ENCODE peak calls at places on chromosomes 16 and 17, in ten cellular contexts. U, E, K, V, I, O, Z, D, X and J are unnamed samples.

GRCh38 chr16:87068316-87068715 is 248.9 kb downstream of the C16orf95 start:
- DNase-seq in U (no peak), E (no peak), K (no peak), X (no peak), D (no peak), O (no peak), Z (no peak), V (no peak), I (no peak), J (no peak)

GRCh38 chr17:50506298-50506697 is 1.9 kb upstream of the MYCBPAP start:
- DNase-seq in O (no peak), U (no peak), E (no peak), X (no peak), Z (no peak), V (no peak), K (no peak), I (no peak), D (peak), J (no peak)

GRCh38 chr16:46996952-46997458 is 23.5 kb upstream of the DNAJA2 start:
- DNase-seq in I (no peak), U (no peak), D (no peak), V (no peak), Z (no peak), E (no peak), O (no peak), X (no peak), K (no peak), J (no peak)

GRCh38 chr17:18270046-18270850 is 9.8 kb downstream of the MIEF2 start:
- DNase-seq in D (peak), O (no peak), Z (no peak), E (no peak), X (no peak), U (no peak), I (no peak), K (no peak), V (no peak), J (no peak)

GRCh38 chr16:9677301-9677653 is 505.0 kb downstream of the GRIN2A start:
- DNase-seq in Z (no peak), X (no peak), K (no peak), O (no peak), E (no peak), U (no peak), V (no peak), I (no peak), D (no peak), J (no peak)

GRCh38 chr17:51718945-51719344 is 439.6 kb downstream of the CA10 start:
- DNase-seq in U (no peak), O (no peak), X (no peak), K (no peak), E (no peak), D (no peak), Z (no peak), I (no peak), V (no peak), J (no peak)

GRCh38 chr17:46772013-46772878 is 46.2 kb downstream of the WNT3 start:
- DNase-seq in I (peak), X (no peak), V (peak), D (peak), O (no peak), K (no peak), U (peak), E (no peak), Z (no peak), J (no peak)

GRCh38 chr17:66165537-66166123 is 26.3 kb downstream of the CEP112 start:
- DNase-seq in V (no peak), K (peak), Z (no peak), O (no peak), I (peak), U (no peak), X (peak), E (no peak), D (peak), J (peak)

GRCh38 chr17:64240741-64241347 is 22.2 kb downstream of the TEX2 start:
- DNase-seq in V (no peak), U (peak), X (peak), I (no peak), E (no peak), Z (peak), O (peak), D (no peak), K (peak), J (peak)

GRCh38 chr17:78408476-78409020 is 30.1 kb downstream of the PGS1 start:
- DNase-seq in K (no peak), U (no peak), O (no peak), X (no peak), E (no peak), Z (no peak), I (peak), V (no peak), D (peak), J (no peak)

GRCh38 chr17:29659155-29659554 is 36.4 kb upstream of the CORO6 start:
- DNase-seq in X (no peak), E (no peak), D (no peak), V (no peak), O (no peak), Z (no peak), U (no peak), I (no peak), K (no peak), J (no peak)

GRCh38 chr16:81946206-81946605 is 65.1 kb downstream of the SDR42E1 start:
- DNase-seq in U (no peak), K (peak), Z (no peak), O (no peak), E (no peak), D (no peak), V (no peak), X (peak), I (no peak), J (peak)

GRCh38 chr17:70521821-70522256 is 352.5 kb downstream of the KCNJ2 start:
- DNase-seq in K (no peak), U (peak), V (peak), Z (peak), O (peak), I (no peak), D (no peak), X (peak), E (no peak), J (peak)

GRCh38 chr16:84933774-84934571 is 77.4 kb downstream of the ZDHHC7 start:
- DNase-seq in I (no peak), K (no peak), E (no peak), O (no peak), X (no peak), Z (peak), V (peak), U (peak), D (peak), J (no peak)

GRCh38 chr16:86975445-86975844 is 341.7 kb downstream of the C16orf95 start:
- DNase-seq in O (no peak), D (peak), K (no peak), Z (no peak), X (peak), E (no peak), V (no peak), I (peak), U (no peak), J (peak)

GRCh38 chr17:35291802-35292201 is 48.9 kb downstream of the SLFN5 start:
- DNase-seq in I (no peak), K (peak), E (no peak), U (no peak), O (no peak), D (no peak), V (no peak), X (peak), Z (no peak), J (no peak)

GRCh38 chr16:1446296-1447080 is 2.1 kb upstream of the CCDC154 start:
- DNase-seq in O (no peak), X (no peak), K (no peak), I (no peak), U (no peak), D (no peak), E (no peak), Z (no peak), V (no peak), J (no peak)

GRCh38 chr16:14531613-14532012 is 98.4 kb downstream of the PARN start:
- DNase-seq in K (no peak), D (no peak), X (no peak), I (no peak), E (no peak), O (no peak), U (no peak), V (no peak), Z (no peak), J (no peak)

GRCh38 chr17:9324864-9325263 is 250.8 kb downstream of the STX8 start:
- DNase-seq in I (no peak), E (no peak), D (no peak), Z (no peak), K (no peak), X (no peak), O (peak), V (peak), U (no peak), J (no peak)

GRCh38 chr16:81366316-81366932 is 51.7 kb downstream of the GAN start:
- DNase-seq in D (peak), I (peak), E (no peak), K (peak), X (peak), Z (no peak), V (no peak), U (no peak), O (no peak), J (peak)

GRCh38 chr17:28725166-28725659 is 820 bp downstream of the TLCD1 start:
- DNase-seq in X (peak), Z (no peak), U (no peak), O (no peak), D (peak), V (no peak), I (no peak), K (no peak), E (no peak), J (no peak)

GRCh38 chr17:41738077-41738800 is 3.8 kb upstream of the HAP1 start:
- DNase-seq in U (peak), X (peak), I (peak), E (peak), D (peak), K (peak), O (peak), Z (peak), V (peak), J (peak)

GRCh38 chr17:81503619-81504018 is 9.0 kb downstream of the ACTG1 start:
- DNase-seq in Z (no peak), E (no peak), U (no peak), D (no peak), K (no peak), V (no peak), I (no peak), O (no peak), X (no peak), J (no peak)

GRCh38 chr17:38685485-38685884 is 10.7 kb upstream of the EPOP start:
- DNase-seq in O (no peak), I (no peak), K (no peak), Z (no peak), D (no peak), U (peak), V (no peak), X (no peak), E (no peak), J (no peak)

GRCh38 chr17:55458287-55458900 is 36.8 kb upstream of the MMD start:
- DNase-seq in E (peak), U (no peak), Z (no peak), X (no peak), V (no peak), D (no peak), O (no peak), K (no peak), I (no peak), J (no peak)

GRCh38 chr17:42456223-42457106 is 2.2 kb upstream of the ATP6V0A1 start:
- DNase-seq in D (peak), K (peak), V (no peak), Z (no peak), U (no peak), O (no peak), E (peak), X (no peak), I (no peak), J (peak)

GRCh38 chr16:86259499-86259898 is 250.8 kb upstream of the FOXF1 start:
- DNase-seq in I (no peak), D (no peak), E (no peak), K (no peak), O (no peak), V (no peak), X (no peak), Z (no peak), U (no peak), J (no peak)

GRCh38 chr17:54021418-54021817 is 198.7 kb downstream of the KIF2B start:
- DNase-seq in X (no peak), O (no peak), U (no peak), D (no peak), E (no peak), I (no peak), V (no peak), Z (no peak), K (no peak), J (no peak)

GRCh38 chr17:77329741-77330531 is 189.2 kb downstream of the SEC14L1 start:
- DNase-seq in I (no peak), U (no peak), V (peak), X (no peak), O (no peak), E (no peak), K (no peak), D (peak), Z (peak), J (no peak)

GRCh38 chr17:35065880-35066279 is 2.4 kb upstream of the RFFL start:
- DNase-seq in K (no peak), E (no peak), O (no peak), D (no peak), X (no peak), V (no peak), I (no peak), Z (no peak), U (no peak), J (no peak)

GRCh38 chr16:85401917-85402766 is 211.0 kb upstream of the GSE1 start:
- DNase-seq in X (no peak), U (peak), E (no peak), O (no peak), D (no peak), K (no peak), Z (no peak), I (no peak), V (peak), J (no peak)

GRCh38 chr17:5584971-5585794 is 874 bp upstream of the NLRP1 start:
- DNase-seq in O (no peak), E (no peak), Z (no peak), X (no peak), K (peak), D (peak), I (no peak), U (peak), V (no peak), J (peak)
- H3K4me3 ChIP-seq in O (no peak), E (peak), Z (peak), X (no peak), K (no peak), D (peak), I (no peak), U (peak), V (no peak), J (no peak)

GRCh38 chr17:15343749-15344148 is 2.4 kb upstream of the TEKT3 start:
- DNase-seq in Z (no peak), O (no peak), V (no peak), X (peak), E (no peak), I (no peak), K (no peak), D (peak), U (no peak), J (peak)

GRCh38 chr17:15340966-15341365 is 431 bp downstream of the TEKT3 start:
- DNase-seq in X (no peak), K (no peak), V (no peak), D (no peak), Z (no peak), I (peak), U (no peak), E (no peak), O (no peak), J (no peak)

GRCh38 chr17:15341385-15341849 is at the start of gene TEKT3:
- DNase-seq in D (peak), I (peak), Z (peak), O (peak), V (peak), U (peak), E (peak), X (peak), K (no peak), J (peak)

GRCh38 chr17:15342460-15342859 is 1.1 kb upstream of the TEKT3 start:
- DNase-seq in O (no peak), Z (no peak), U (no peak), E (no peak), D (peak), X (peak), V (no peak), I (no peak), K (no peak), J (no peak)

DNA sequence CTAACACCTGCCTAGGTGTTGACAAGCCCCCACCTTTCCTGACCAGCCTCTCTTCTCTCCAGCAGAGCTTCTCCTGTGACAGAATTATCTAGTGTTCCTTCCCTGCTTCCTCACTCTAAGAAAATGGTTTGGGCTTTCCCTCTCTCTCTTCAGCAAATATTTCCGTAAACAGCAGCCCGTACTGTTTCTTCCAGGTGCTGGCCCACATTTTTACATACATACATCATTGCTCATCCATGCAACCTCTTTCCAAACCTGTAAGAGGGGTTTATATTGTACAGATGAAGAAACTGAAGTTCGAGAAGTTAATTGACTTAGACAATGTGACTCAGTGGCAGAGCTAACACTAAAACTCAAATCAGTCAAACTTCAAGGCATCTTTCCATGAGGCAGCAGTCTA is 569 bp upstream of the TEKT3 start:
- DNase-seq in D (no peak), E (no peak), U (no peak), X (no peak), Z (no peak), K (no peak), V (no peak), I (no peak), O (no peak), J (no peak)
- H3K4me3 ChIP-seq in D (peak), E (no peak), U (peak), X (peak), Z (peak), K (no peak), V (no peak), I (peak), O (no peak), J (peak)

GRCh38 chr17:36722903-36723263 is 121.5 kb downstream of the MRM1 start:
- DNase-seq in E (no peak), U (no peak), V (no peak), I (no peak), X (no peak), Z (no peak), K (no peak), O (no peak), D (no peak), J (no peak)
- H3K4me3 ChIP-seq in E (peak), U (peak), V (no peak), I (peak), X (no peak), Z (no peak), K (no peak), O (no peak), D (no peak), J (no peak)

DNA sequence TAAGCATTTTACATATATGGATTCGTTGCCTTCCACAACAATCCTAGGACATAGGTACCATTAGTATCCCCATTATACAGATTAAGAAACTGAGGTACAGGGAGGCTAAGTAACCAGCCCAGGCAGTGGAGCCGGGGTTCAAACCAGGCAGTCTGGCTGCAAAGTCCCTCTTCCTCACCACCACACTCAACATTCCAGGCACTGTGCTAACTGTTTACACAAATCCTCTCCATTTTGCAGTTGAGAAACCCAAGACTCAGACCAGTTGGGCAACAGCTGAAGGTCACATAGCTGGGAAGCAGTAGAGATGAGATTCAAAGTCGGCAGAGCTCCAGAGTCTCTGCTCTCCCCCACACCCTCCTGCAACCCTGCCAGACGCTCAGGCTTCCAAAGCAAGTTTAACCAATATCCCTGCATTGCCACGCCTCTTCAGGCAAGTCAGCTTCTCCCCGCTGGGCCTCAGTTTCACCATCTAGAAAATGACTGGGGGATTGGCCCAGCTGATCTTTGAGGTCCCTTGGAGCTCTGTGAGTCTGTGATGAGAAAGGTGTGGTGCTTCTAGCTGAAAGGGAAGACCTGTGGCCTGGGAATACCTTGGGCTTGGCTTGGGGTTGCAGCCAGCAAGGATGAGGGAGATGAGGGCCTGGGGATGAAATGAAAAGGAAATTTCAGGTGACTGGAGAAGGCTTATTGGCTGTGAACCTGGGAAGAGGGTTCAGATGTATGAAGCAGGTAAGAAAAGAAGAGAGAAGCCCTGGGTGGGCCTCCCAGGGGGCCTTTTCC is 14.0 kb downstream of the CCR7 start:
- DNase-seq in D (peak), Z (peak), O (peak), I (no peak), U (peak), E (no peak), K (peak), X (peak), V (peak), J (peak)
- H3K4me3 ChIP-seq in D (peak), Z (no peak), O (no peak), I (no peak), U (no peak), E (no peak), K (no peak), X (no peak), V (no peak), J (peak)

GRCh38 chr16:54936979-54937672 is 6.5 kb downstream of the IRX5 start:
- DNase-seq in U (no peak), D (peak), K (no peak), E (peak), O (peak), X (no peak), Z (peak), I (peak), V (no peak), J (no peak)

GRCh38 chr16:54934536-54935410 is 4.1 kb downstream of the IRX5 start:
- DNase-seq in I (peak), O (peak), E (no peak), D (peak), Z (peak), K (peak), U (no peak), X (no peak), V (no peak), J (no peak)

GRCh38 chr16:54933281-54934150 is 2.9 kb downstream of the IRX5 start:
- DNase-seq in O (no peak), I (peak), V (no peak), D (peak), X (no peak), E (no peak), Z (no peak), U (no peak), K (no peak), J (no peak)

GRCh38 chr16:54936086-54936978 is 5.7 kb downstream of the IRX5 start:
- DNase-seq in K (no peak), X (no peak), V (no peak), D (peak), U (no peak), I (peak), E (no peak), Z (peak), O (no peak), J (no peak)

GRCh38 chr16:54935411-54936085 is 4.9 kb downstream of the IRX5 start:
- DNase-seq in E (no peak), X (no peak), U (no peak), Z (no peak), V (no peak), O (no peak), K (no peak), I (no peak), D (peak), J (no peak)
- H3K4me3 ChIP-seq in E (no peak), X (no peak), U (peak), Z (peak), V (no peak), O (no peak), K (peak), I (peak), D (peak), J (peak)

GRCh38 chr17:58248955-58249269 is 10.5 kb downstream of the LPO start:
- DNase-seq in D (no peak), Z (no peak), K (no peak), V (no peak), I (no peak), U (no peak), X (no peak), O (no peak), E (no peak), J (no peak)
- H3K4me3 ChIP-seq in D (peak), Z (no peak), K (peak), V (no peak), I (peak), U (peak), X (peak), O (no peak), E (no peak), J (peak)

DNA sequence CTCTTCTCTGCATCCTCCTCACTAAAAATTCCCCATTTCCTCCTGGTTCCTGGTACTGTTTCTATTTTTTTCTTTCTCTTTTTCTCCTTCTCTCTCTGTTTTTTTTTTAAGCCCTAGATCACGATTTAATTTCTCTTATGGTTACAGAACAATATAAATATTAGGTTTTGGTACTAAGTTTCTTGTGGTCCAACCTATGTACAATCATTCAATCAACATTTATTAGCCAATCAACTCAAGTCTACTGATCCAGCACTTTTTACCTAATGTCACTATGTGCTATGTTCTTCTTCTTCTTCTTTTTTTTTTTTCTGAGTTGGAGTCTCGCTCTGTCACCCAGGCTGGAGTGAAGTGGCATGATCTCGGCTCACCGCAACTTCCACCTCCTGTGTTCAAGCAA is 12.6 kb downstream of the RTN4RL1 start:
- DNase-seq in O (no peak), K (no peak), I (no peak), V (no peak), E (no peak), D (no peak), X (no peak), Z (no peak), U (no peak), J (no peak)
- H3K4me3 ChIP-seq in O (no peak), K (no peak), I (no peak), V (no peak), E (no peak), D (no peak), X (no peak), Z (no peak), U (no peak), J (no peak)